ENCODE peak calls at places on chromosomes 13 and 19, in seven cellular contexts. O, L, Y, E, Z, K and A are unnamed samples.

GRCh38 chr19:18385359-18385674 is 641 bp upstream of the GDF15 start:
- DNase-seq in O (no peak), L (no peak), Y (no peak), E (no peak), Z (no peak), K (no peak), A (no peak)

GRCh38 chr19:5680083-5680436 is 256 bp downstream of the MICOS13 start:
- DNase-seq in O (no peak), L (peak), Y (no peak), E (no peak), Z (peak), K (no peak), A (no peak)

GRCh38 chr13:74406439-74406838 is 272.2 kb upstream of the KLF12 start:
- DNase-seq in O (no peak), L (no peak), Y (no peak), E (no peak), Z (no peak), K (no peak), A (no peak)

GRCh38 chr19:27764186-27764804 is 1448.7 kb downstream of the UQCRFS1 start:
- DNase-seq in O (no peak), L (no peak), Y (no peak), E (no peak), Z (no peak), K (no peak), A (peak)

GRCh38 chr13:65914707-65915106 is 1315.4 kb downstream of the PCDH9 start:
- DNase-seq in O (no peak), L (no peak), Y (no peak), E (no peak), Z (peak), K (no peak), A (no peak)

GRCh38 chr13:96299235-96299634 is 209.3 kb downstream of the HS6ST3 start:
- DNase-seq in O (no peak), L (no peak), Y (no peak), E (no peak), Z (no peak), K (no peak), A (no peak)

GRCh38 chr13:59398127-59398526 is 765.6 kb downstream of the DIAPH3 start:
- DNase-seq in O (no peak), L (no peak), Y (no peak), E (no peak), Z (no peak), K (no peak), A (no peak)

GRCh38 chr13:20461860-20462532 is 63.7 kb downstream of the CRYL1 start:
- DNase-seq in O (no peak), L (no peak), Y (no peak), E (no peak), Z (no peak), K (no peak), A (no peak)

GRCh38 chr19:18294467-18294864 is 13.0 kb upstream of the JUND start:
- DNase-seq in O (peak), L (no peak), Y (no peak), E (peak), Z (no peak), K (peak), A (peak)

GRCh38 chr19:49592486-49593232 is 1.7 kb downstream of the PRR12 start:
- DNase-seq in O (no peak), L (peak), Y (peak), E (peak), Z (no peak), K (no peak), A (no peak)

GRCh38 chr13:30711375-30711774 is 24.0 kb upstream of the ALOX5AP start:
- DNase-seq in O (no peak), L (peak), Y (no peak), E (no peak), Z (peak), K (no peak), A (no peak)

GRCh38 chr13:77836423-77836822 is 82.2 kb downstream of the EDNRB start:
- DNase-seq in O (no peak), L (peak), Y (no peak), E (no peak), Z (peak), K (no peak), A (no peak)

GRCh38 chr13:40503966-40504591 is 162.4 kb downstream of the FOXO1 start:
- DNase-seq in O (no peak), L (peak), Y (no peak), E (no peak), Z (peak), K (no peak), A (no peak)

GRCh38 chr13:50845211-50845610 is 1.7 kb upstream of the DLEU7 start:
- DNase-seq in O (no peak), L (no peak), Y (no peak), E (no peak), Z (no peak), K (no peak), A (no peak)

GRCh38 chr13:50842246-50842645 is 1.2 kb downstream of the DLEU7 start:
- DNase-seq in O (no peak), L (no peak), Y (no peak), E (no peak), Z (no peak), K (no peak), A (no peak)

GRCh38 chr13:50844181-50844875 is 836 bp upstream of the DLEU7 start:
- DNase-seq in O (no peak), L (no peak), Y (no peak), E (no peak), Z (no peak), K (no peak), A (no peak)

GRCh38 chr13:50842711-50843255 is 709 bp downstream of the DLEU7 start:
- DNase-seq in O (no peak), L (no peak), Y (no peak), E (no peak), Z (no peak), K (no peak), A (no peak)

GRCh38 chr13:50843256-50844043 is at the start of gene DLEU7:
- DNase-seq in O (no peak), L (peak), Y (no peak), E (no peak), Z (no peak), K (no peak), A (no peak)
- H3K4me3 ChIP-seq in O (peak), L (peak), Y (peak), E (no peak), Z (no peak), K (peak), A (no peak)

GRCh38 chr19:1837222-1837565 is 11.1 kb downstream of the REXO1 start:
- DNase-seq in O (no peak), L (no peak), Y (no peak), E (no peak), Z (no peak), K (no peak), A (no peak)

GRCh38 chr19:1840541-1841115 is 7.7 kb downstream of the REXO1 start:
- DNase-seq in O (no peak), L (no peak), Y (no peak), E (no peak), Z (no peak), K (no peak), A (no peak)

GRCh38 chr19:1836458-1837221 is 11.6 kb downstream of the REXO1 start:
- DNase-seq in O (no peak), L (no peak), Y (no peak), E (no peak), Z (no peak), K (no peak), A (no peak)

GRCh38 chr19:1839658-1840540 is 8.4 kb downstream of the REXO1 start:
- DNase-seq in O (no peak), L (no peak), Y (peak), E (no peak), Z (no peak), K (no peak), A (no peak)

DNA sequence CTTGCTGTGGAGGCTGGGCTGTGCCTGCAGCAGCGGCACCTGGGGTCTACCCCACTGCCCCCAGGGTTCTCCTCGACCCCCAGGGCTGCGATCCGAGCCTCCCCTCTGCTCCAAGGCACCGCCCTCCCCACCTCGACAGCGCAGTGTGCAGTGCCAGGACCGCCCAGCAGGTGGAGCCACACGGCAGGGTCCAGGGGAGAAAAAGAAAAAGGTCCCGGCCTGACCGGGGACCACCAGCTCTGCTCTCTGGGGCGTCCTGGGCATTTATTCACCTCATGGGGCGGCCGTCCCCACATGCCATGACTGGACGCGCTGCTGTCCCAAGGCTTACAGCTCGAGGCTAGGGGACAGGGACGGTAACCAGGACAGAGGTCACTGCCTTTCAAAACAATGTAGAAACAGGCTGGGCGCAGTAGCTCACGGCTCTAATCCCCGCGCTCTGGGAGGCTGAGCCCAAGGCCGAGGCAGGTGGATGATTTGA is 10.6 kb downstream of the REXO1 start:
- DNase-seq in O (no peak), L (peak), Y (peak), E (peak), Z (no peak), K (no peak), A (no peak)
- H3K4me3 ChIP-seq in O (no peak), L (no peak), Y (no peak), E (no peak), Z (no peak), K (no peak), A (no peak)

GRCh38 chr19:8577247-8577646 is at the start of gene MYO1F:
- DNase-seq in O (no peak), L (no peak), Y (peak), E (peak), Z (no peak), K (no peak), A (no peak)
- H3K4me3 ChIP-seq in O (no peak), L (no peak), Y (peak), E (peak), Z (no peak), K (no peak), A (no peak)

DNA sequence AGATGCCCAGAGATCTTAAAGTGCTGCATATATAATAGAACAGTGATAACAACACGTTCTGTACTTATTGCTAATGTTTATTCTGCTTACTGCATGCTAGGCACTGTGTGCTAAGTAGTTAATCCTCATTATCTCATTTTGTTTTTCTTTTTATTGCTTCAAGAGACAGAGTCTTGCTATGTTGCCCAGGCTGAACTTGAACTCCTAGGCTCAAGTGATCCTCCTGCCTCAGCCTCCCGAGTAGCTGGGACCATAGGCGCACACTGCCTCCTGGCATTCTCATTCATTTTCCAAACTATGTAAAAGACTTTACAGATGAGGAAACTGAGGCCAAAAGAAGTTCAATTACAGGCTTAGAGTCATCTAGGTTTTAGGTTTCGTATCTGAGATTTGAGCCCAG is 548.4 kb downstream of the GPC6 start:
- DNase-seq in O (no peak), L (no peak), Y (no peak), E (no peak), Z (no peak), K (no peak), A (no peak)
- H3K4me3 ChIP-seq in O (no peak), L (no peak), Y (no peak), E (no peak), Z (no peak), K (no peak), A (no peak)

DNA sequence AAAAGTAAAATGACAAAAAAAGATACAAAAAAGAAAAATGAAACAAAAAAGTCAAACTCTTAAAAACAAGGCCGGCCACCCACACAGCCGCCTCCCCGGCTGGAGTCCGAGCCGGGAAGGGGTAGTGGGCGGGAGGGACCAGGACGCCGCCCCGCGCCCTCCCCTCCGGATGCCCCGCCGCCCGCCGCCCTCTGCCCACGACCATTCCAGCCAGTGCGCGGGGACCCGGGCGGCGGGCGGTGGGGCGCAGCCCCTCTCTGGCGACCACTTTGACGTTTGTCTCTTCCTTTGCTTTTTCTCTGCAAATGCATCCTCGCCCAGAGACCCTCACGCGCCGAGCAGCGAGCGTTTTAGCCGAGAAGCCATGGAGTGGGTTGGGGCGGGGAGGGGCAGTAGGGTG is 28.6 kb downstream of the ZBTB7A start:
- DNase-seq in O (peak), L (no peak), Y (no peak), E (no peak), Z (no peak), K (no peak), A (no peak)
- H3K4me3 ChIP-seq in O (no peak), L (no peak), Y (no peak), E (no peak), Z (no peak), K (no peak), A (no peak)

DNA sequence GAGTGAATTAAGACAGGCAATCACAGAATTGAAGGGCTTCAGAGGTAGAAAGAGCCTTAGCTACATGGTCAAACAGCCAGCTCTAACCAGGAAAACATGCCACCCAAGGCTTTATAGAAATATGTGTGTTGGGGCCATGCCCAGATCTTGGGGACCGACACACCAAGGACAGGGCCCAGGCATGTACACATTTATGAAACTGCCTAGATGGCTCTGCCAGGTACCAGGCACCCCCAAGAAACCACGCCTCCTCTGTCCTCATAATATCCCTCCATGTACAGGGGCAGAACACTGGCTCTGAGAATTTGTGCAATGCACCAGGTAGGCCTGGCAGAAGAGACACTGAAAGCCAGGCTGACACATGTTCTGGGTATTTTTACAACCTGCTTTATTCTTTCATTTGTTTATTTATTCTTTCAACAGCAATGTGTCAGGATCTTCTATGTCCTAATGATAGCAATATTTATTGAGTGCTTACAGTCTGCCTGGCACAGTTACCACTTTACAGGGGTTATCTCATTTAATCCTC is 137.9 kb upstream of the LSM14A start:
- DNase-seq in O (no peak), L (no peak), Y (no peak), E (no peak), Z (no peak), K (peak), A (no peak)
- H3K4me3 ChIP-seq in O (no peak), L (no peak), Y (no peak), E (no peak), Z (no peak), K (no peak), A (no peak)

DNA sequence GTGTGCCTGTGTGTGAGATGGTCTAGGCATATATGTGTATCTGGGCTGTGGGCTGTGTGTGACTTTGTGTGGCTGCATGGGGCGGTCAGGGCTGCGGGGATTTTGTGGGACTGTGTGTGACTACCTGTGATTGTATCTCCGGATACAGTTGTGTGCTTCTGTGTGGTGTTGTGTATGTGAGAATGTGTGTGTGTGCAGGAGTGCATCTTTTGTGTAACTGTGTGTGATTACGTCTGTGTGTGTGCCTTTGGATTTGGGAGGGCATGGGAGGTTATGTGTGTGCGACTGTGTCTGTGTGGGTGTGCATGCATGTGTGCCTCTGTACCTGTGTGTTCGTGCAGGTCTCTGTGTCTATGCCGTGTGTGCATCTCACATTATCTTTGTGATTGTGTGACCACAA is 7.4 kb downstream of the EHD2 start:
- DNase-seq in O (no peak), L (no peak), Y (no peak), E (no peak), Z (no peak), K (no peak), A (no peak)
- H3K4me3 ChIP-seq in O (no peak), L (no peak), Y (no peak), E (no peak), Z (no peak), K (no peak), A (no peak)

GRCh38 chr19:14166448-14166847 is 30.1 kb upstream of the ASF1B start:
- DNase-seq in O (no peak), L (no peak), Y (no peak), E (peak), Z (no peak), K (no peak), A (no peak)
- H3K4me3 ChIP-seq in O (no peak), L (no peak), Y (no peak), E (peak), Z (no peak), K (no peak), A (no peak)

GRCh38 chr13:100594255-100594654 is 5.7 kb upstream of the GGACT start:
- DNase-seq in O (no peak), L (no peak), Y (no peak), E (no peak), Z (no peak), K (no peak), A (no peak)

GRCh38 chr13:100584901-100585300 is 3.7 kb downstream of the GGACT start:
- DNase-seq in O (no peak), L (no peak), Y (no peak), E (peak), Z (no peak), K (no peak), A (no peak)

GRCh38 chr13:100594731-100595130 is 6.1 kb upstream of the GGACT start:
- DNase-seq in O (no peak), L (peak), Y (peak), E (no peak), Z (no peak), K (no peak), A (no peak)

GRCh38 chr13:100588350-100589177 is at the start of gene GGACT:
- DNase-seq in O (peak), L (peak), Y (peak), E (peak), Z (peak), K (peak), A (peak)

GRCh38 chr13:100589178-100589725 is 663 bp upstream of the GGACT start:
- DNase-seq in O (no peak), L (no peak), Y (no peak), E (no peak), Z (no peak), K (no peak), A (no peak)
- H3K4me3 ChIP-seq in O (peak), L (no peak), Y (no peak), E (peak), Z (no peak), K (no peak), A (no peak)